ENCODE peak calls at places on chromosomes 2 and 18, in six cellular contexts. Q is K562, H is HepG2, O is H1, G is SK-N-SH, U is GM12878. M is an unnamed sample.

GRCh38 chr2:32895424-32895823 is 51.3 kb upstream of the LTBP1 start:
- DNase-seq in Q (no peak), H (no peak), O (no peak), G (no peak), U (no peak), M (no peak)

GRCh38 chr2:22900674-22901073 is 484.3 kb upstream of the KLHL29 start:
- DNase-seq in Q (no peak), H (no peak), O (no peak), G (no peak), U (no peak), M (no peak)

GRCh38 chr2:98730851-98731708 is at the start of gene MGAT4A:
- DNase-seq in Q (peak; percentile 59), H (peak; percentile 69), O (peak; percentile 75), G (peak; percentile 94), U (no peak), M (peak; percentile 60)

GRCh38 chr2:46825231-46825957 is 90.2 kb downstream of the MCFD2 start:
- DNase-seq in Q (no peak), H (no peak), O (no peak), G (no peak), U (no peak), M (no peak)

GRCh38 chr2:236548179-236548918 is 21.3 kb upstream of the ACKR3 start:
- DNase-seq in Q (no peak), H (no peak), O (no peak), G (no peak), U (no peak), M (no peak)

GRCh38 chr18:55478301-55478660 is 109.7 kb downstream of the TCF4 start:
- DNase-seq in Q (no peak), H (no peak), O (no peak), G (no peak), U (no peak), M (no peak)

GRCh38 chr2:10349725-10350124 is 47.0 kb downstream of the HPCAL1 start:
- DNase-seq in Q (no peak), H (no peak), O (no peak), G (no peak), U (no peak), M (no peak)

GRCh38 chr18:31942301-31942998 is 478 bp downstream of the TRAPPC8 start:
- DNase-seq in Q (peak; percentile 76), H (no peak), O (no peak), G (peak; percentile 58), U (no peak), M (peak; percentile 69)

GRCh38 chr2:219628235-219628985 is 980 bp downstream of the SLC4A3 start:
- DNase-seq in Q (no peak), H (no peak), O (no peak), G (no peak), U (no peak), M (no peak)

GRCh38 chr2:48480526-48480925 is 49.4 kb upstream of the STON1 start:
- DNase-seq in Q (no peak), H (no peak), O (no peak), G (no peak), U (no peak), M (no peak)

GRCh38 chr2:226078656-226079055 is 679.1 kb downstream of the NYAP2 start:
- DNase-seq in Q (no peak), H (no peak), O (no peak), G (no peak), U (no peak), M (no peak)

GRCh38 chr18:48199399-48199798 is 209.8 kb downstream of the ZBTB7C start:
- DNase-seq in Q (no peak), H (no peak), O (no peak), G (no peak), U (no peak), M (no peak)

GRCh38 chr2:2640371-2640770 is 309.3 kb upstream of the MYT1L start:
- DNase-seq in Q (no peak), H (no peak), O (no peak), G (no peak), U (no peak), M (no peak)

GRCh38 chr18:58998421-58999203 is 133.9 kb downstream of the ZNF532 start:
- DNase-seq in Q (no peak), H (no peak), O (peak; percentile 37), G (no peak), U (no peak), M (no peak)

GRCh38 chr18:13621886-13622619 is 104.3 kb downstream of the FAM210A start:
- DNase-seq in Q (no peak), H (no peak), O (no peak), G (no peak), U (no peak), M (no peak)

GRCh38 chr2:43370705-43371104 is 144.3 kb upstream of the ZFP36L2 start:
- DNase-seq in Q (no peak), H (no peak), O (no peak), G (no peak), U (no peak), M (no peak)

GRCh38 chr2:101790416-101790815 is 92.9 kb downstream of the MAP4K4 start:
- DNase-seq in Q (no peak), H (no peak), O (no peak), G (no peak), U (no peak), M (no peak)

GRCh38 chr2:134862069-134862468 is 23.7 kb downstream of the ACMSD start:
- DNase-seq in Q (no peak), H (no peak), O (no peak), G (no peak), U (no peak), M (no peak)

GRCh38 chr2:36058953-36059352 is 296.6 kb upstream of the CRIM1 start:
- DNase-seq in Q (no peak), H (no peak), O (no peak), G (no peak), U (no peak), M (peak; percentile 6)

GRCh38 chr2:216539791-216540241 is 41.2 kb downstream of the RPL37A start:
- DNase-seq in Q (no peak), H (no peak), O (no peak), G (peak; percentile 30), U (peak; percentile 28), M (no peak)

GRCh38 chr2:38690499-38691420 is 24.8 kb downstream of the GALM start:
- DNase-seq in Q (peak; percentile 76), H (peak; percentile 85), O (no peak), G (peak; percentile 40), U (no peak), M (no peak)

GRCh38 chr2:25699206-25699605 is 25.8 kb upstream of the DTNB start:
- DNase-seq in Q (no peak), H (no peak), O (no peak), G (no peak), U (no peak), M (no peak)

GRCh38 chr2:234879671-234880455 is 72.0 kb upstream of the SH3BP4 start:
- DNase-seq in Q (no peak), H (peak; percentile 54), O (no peak), G (no peak), U (no peak), M (no peak)

DNA sequence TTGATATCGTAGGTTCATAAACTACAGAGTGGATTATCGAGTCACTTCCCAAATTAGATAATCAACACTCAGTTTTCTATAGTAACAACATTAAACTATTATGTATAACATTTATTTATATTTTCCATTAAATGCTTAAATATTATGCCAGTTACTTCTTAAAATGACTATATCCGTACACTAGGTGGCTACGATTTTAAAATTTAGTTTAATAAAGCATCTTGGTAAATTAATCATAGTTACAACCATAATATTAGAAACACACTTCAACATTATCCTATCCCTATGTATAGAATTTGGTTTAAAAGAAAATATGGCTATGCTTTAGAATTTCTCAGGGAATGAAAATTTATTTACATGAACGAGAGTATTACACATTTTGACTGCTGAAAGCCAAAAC is 80.3 kb downstream of the SLC25A12 start:
- DNase-seq in Q (no peak), H (no peak), O (no peak), G (no peak), U (no peak), M (no peak)
- TF ChIP-seq CTCF in Q (no peak), H (no peak), O (no peak), G (peak; percentile 22), U (no peak), M (no peak)

DNA sequence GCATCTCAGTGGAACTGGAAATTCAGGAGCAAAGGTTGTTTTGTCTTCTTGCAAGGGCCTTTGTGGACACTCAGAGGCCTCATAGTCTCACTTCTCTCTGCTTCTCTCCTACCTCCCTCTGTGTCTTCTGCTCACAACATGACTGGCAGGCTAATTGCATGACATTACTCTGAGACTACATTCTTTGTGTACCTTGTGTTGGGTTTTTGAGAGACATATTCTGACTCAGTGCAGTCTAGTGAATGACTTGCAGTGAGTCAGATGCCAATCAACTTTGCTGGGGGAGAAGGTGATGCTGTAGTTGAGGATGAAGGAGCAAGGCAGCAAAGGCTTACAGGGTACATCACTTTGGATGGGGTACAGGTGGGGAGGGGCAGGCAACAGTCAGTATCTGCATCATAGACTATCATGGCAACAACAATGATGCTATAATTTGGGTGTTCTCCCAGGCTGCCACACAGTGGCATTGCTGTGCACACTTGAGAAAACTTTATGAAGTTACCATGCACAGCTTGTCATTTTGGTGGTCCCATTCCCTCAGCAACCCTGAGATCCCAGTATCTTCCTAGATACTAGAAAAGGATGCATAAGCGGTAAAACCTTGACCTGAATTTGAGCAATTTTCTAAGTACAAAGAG is 69.3 kb upstream of the SLC16A14 start:
- DNase-seq in Q (no peak), H (peak; percentile 17), O (no peak), G (no peak), U (no peak), M (no peak)
- TF ChIP-seq GABPA in Q (no peak), H (no peak), O (no peak), G (no peak), U (no peak), M (no peak)

DNA sequence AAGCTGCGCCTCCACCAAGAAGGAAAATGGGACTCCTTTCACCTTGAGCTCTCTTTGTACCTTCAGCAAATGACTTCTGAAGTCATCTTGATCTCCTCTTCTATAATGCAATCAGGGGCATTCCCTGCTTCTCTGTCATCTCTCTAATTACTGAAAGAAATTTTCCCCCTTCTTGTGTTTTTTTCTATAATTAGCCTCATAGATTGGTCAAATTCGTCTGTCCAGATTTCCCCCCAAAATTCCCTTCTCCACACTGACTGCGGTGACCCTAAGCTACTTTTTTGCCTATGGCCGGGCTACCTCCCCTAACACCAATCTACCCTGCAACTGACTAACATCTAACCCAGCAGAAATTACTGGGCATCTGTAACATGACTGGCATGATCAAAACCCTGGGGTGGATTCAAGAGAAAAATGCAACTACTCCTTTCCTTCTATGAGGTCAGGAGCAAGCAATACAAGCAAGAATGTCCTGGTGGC is 168.6 kb downstream of the BCL2 start:
- DNase-seq in Q (no peak), H (no peak), O (no peak), G (peak; percentile 47), U (no peak), M (no peak)
- TF ChIP-seq POLR2AphosphoS5 in Q (no peak), H (no peak), O (no peak), G (no peak), U (peak; percentile 61), M (no peak)

DNA sequence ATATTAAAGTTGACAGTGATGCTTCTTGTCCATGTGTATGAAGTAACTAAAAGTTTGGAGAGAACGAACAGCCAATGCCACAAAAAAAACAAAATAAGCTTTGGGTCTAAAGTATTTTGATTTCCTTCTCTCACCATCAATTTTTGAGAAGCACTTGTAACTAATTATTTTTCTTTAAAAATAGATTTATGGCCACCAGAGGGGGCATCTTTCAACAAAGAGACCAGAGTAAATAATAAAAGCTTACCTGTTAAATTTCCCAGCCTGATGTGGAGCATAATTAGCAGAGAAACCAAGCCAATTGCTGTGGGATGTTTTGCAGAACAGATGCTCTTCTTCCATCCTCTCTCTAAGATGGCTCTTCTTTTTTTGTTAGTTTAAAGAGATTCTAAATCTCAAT is 29.0 kb downstream of the LINC00305 start:
- DNase-seq in Q (no peak), H (peak; percentile 3), O (no peak), G (no peak), U (no peak), M (no peak)
- TF ChIP-seq CTCF in Q (no peak), H (no peak), O (no peak), G (peak; percentile 23), U (no peak), M (no peak)